ENCODE peak calls at places on chromosomes 12 and 14, in five cellular contexts. M is left ventricle myocardium inferior, D is A549, O is heart right ventricle, S is PC-3. N is an unnamed sample. For H3K4me1, the result is how much of the 10 kb centered on the place peaks cover.

GRCh38 chr12:3728686-3729085 is 24.2 kb downstream of the CRACR2A start:
- DNase-seq in M (no peak), D (no peak), O (no peak), S (no peak), N (peak)

GRCh38 chr12:124375789-124376175 is 80.9 kb downstream of the RFLNA start:
- DNase-seq in M (no peak), D (no peak), O (no peak), S (no peak), N (no peak)

GRCh38 chr12:107847830-107848229 is 73.3 kb downstream of the ASCL4 start:
- DNase-seq in M (no peak), D (no peak), O (no peak), S (peak), N (no peak)

GRCh38 chr14:63275611-63276010 is 43.1 kb downstream of the GPHB5 start:
- DNase-seq in M (no peak), D (no peak), O (no peak), S (no peak), N (no peak)

GRCh38 chr14:32375663-32376062 is 46.6 kb downstream of the AKAP6 start:
- DNase-seq in M (no peak), D (no peak), O (no peak), S (no peak), N (no peak)

GRCh38 chr12:31586703-31587102 is 4.2 kb downstream of the DENND5B start:
- DNase-seq in M (no peak), D (no peak), O (no peak), S (no peak), N (no peak)

GRCh38 chr14:50477760-50478159 is 54.6 kb downstream of the MAP4K5 start:
- DNase-seq in M (no peak), D (no peak), O (no peak), S (no peak), N (no peak)

GRCh38 chr12:84502907-84503787 is 409.5 kb downstream of the SLC6A15 start:
- DNase-seq in M (no peak), D (peak), O (peak), S (peak), N (no peak)

GRCh38 chr14:92500491-92500941 is 13.1 kb upstream of the RIN3 start:
- DNase-seq in M (peak), D (no peak), O (no peak), S (no peak), N (no peak)

GRCh38 chr14:71248204-71248603 is 340.9 kb downstream of the PCNX1 start:
- DNase-seq in M (no peak), D (no peak), O (no peak), S (peak), N (no peak)

GRCh38 chr12:117967512-117967911 is 1.3 kb downstream of the KSR2 start:
- DNase-seq in M (no peak), D (no peak), O (no peak), S (no peak), N (no peak)

GRCh38 chr14:102579696-102580551 is 12.5 kb upstream of the RCOR1 start:
- DNase-seq in M (no peak), D (no peak), O (no peak), S (peak), N (peak)

GRCh38 chr12:57461326-57461903 is 1.8 kb downstream of the GLI1 start:
- DNase-seq in M (peak), D (peak), O (peak), S (peak), N (no peak)

GRCh38 chr14:64800000-64800399 is 79.7 kb downstream of the SPTB start:
- DNase-seq in M (peak), D (peak), O (peak), S (peak), N (peak)

GRCh38 chr12:93048646-93049045 is 119.6 kb upstream of the EEA1 start:
- DNase-seq in M (no peak), D (no peak), O (no peak), S (no peak), N (no peak)

GRCh38 chr14:59918824-59919581 is 941 bp upstream of the LRRC9 start:
- DNase-seq in M (no peak), D (peak), O (no peak), S (peak), N (peak)

GRCh38 chr12:111570090-111570961 is 28.8 kb downstream of the ATXN2 start:
- DNase-seq in M (no peak), D (peak), O (no peak), S (peak), N (no peak)

GRCh38 chr12:123238961-123239360 is 5.7 kb downstream of the MTRFR start:
- DNase-seq in M (no peak), D (no peak), O (no peak), S (no peak), N (no peak)

GRCh38 chr12:88503344-88503743 is 76.9 kb downstream of the KITLG start:
- DNase-seq in M (no peak), D (no peak), O (no peak), S (no peak), N (no peak)

GRCh38 chr12:66066071-66066928 is 64.2 kb downstream of the LLPH start:
- DNase-seq in M (no peak), D (no peak), O (no peak), S (no peak), N (no peak)

GRCh38 chr12:116346751-116347150 is 69.3 kb upstream of the MED13L start:
- DNase-seq in M (no peak), D (peak), O (no peak), S (peak), N (no peak)

GRCh38 chr14:59275668-59276067 is 87.2 kb downstream of the DAAM1 start:
- DNase-seq in M (no peak), D (peak), O (no peak), S (peak), N (no peak)

GRCh38 chr14:97253756-97254155 is 456.6 kb downstream of the VRK1 start:
- DNase-seq in M (no peak), D (no peak), O (no peak), S (no peak), N (no peak)

GRCh38 chr12:128754275-128754674 is 69.5 kb downstream of the SLC15A4 start:
- DNase-seq in M (no peak), D (no peak), O (no peak), S (no peak), N (no peak)

GRCh38 chr14:92058006-92058917 is 18.4 kb upstream of the TRIP11 start:
- DNase-seq in M (no peak), D (no peak), O (no peak), S (no peak), N (no peak)

GRCh38 chr14:71675902-71676291 is 256.3 kb upstream of the RGS6 start:
- DNase-seq in M (no peak), D (no peak), O (no peak), S (no peak), N (no peak)

GRCh38 chr12:46153267-46153872 is 115.5 kb downstream of the SLC38A1 start:
- DNase-seq in M (no peak), D (peak), O (no peak), S (peak), N (no peak)

GRCh38 chr14:72893636-72894322 is at the start of gene DPF3:
- DNase-seq in M (peak), D (peak), O (peak), S (peak), N (peak)

GRCh38 chr12:92218394-92219077 is 72.9 kb upstream of the BTG1 start:
- DNase-seq in M (no peak), D (no peak), O (no peak), S (no peak), N (no peak)

GRCh38 chr12:24759155-24759554 is 189.7 kb downstream of the BCAT1 start:
- DNase-seq in M (no peak), D (no peak), O (no peak), S (no peak), N (no peak)

GRCh38 chr12:4242595-4242994 is 31.0 kb upstream of the CCND2 start:
- DNase-seq in M (no peak), D (no peak), O (no peak), S (no peak), N (no peak)

GRCh38 chr12:11607313-11608081 is 42.0 kb upstream of the ETV6 start:
- DNase-seq in M (no peak), D (no peak), O (no peak), S (no peak), N (no peak)

GRCh38 chr12:46217686-46218508 is 50.9 kb downstream of the SLC38A1 start:
- DNase-seq in M (no peak), D (no peak), O (no peak), S (no peak), N (no peak)

DNA sequence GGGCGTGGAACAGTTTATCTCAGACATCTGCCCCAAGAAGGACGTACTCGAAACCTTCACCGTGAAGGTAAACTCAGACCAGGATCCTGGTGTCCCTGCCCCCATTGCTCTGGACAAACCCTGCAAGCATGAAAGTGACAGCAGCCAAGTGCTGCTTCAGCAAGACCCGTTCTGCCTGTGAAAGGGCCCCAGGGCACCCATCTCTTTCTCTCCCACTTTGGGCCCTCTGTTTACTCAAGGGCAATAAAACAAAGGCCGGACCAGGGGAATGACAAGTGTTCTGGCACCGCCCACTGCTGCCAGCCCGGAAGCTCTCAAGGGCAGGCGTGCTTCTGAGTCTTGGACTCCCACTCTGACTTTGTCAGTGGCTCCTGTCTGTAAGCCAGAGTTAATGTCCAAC is 35.3 kb downstream of the CD9 start:
- DNase-seq in M (no peak), D (no peak), O (no peak), S (peak), N (peak)
- H3K4me1 ChIP-seq in M (half or more), D (under half), O (half or more), S (under half), N (half or more)

GRCh38 chr14:22384974-22385526 is 204.0 kb downstream of the DAD1 start:
- DNase-seq in M (no peak), D (no peak), O (no peak), S (no peak), N (no peak)

GRCh38 chr14:22382395-22382794 is 206.6 kb downstream of the DAD1 start:
- DNase-seq in M (no peak), D (no peak), O (no peak), S (no peak), N (no peak)

GRCh38 chr14:22382955-22383354 is 206.1 kb downstream of the DAD1 start:
- DNase-seq in M (no peak), D (no peak), O (no peak), S (no peak), N (no peak)

GRCh38 chr14:22383515-22384166 is 205.4 kb downstream of the DAD1 start:
- DNase-seq in M (no peak), D (no peak), O (no peak), S (no peak), N (peak)

DNA sequence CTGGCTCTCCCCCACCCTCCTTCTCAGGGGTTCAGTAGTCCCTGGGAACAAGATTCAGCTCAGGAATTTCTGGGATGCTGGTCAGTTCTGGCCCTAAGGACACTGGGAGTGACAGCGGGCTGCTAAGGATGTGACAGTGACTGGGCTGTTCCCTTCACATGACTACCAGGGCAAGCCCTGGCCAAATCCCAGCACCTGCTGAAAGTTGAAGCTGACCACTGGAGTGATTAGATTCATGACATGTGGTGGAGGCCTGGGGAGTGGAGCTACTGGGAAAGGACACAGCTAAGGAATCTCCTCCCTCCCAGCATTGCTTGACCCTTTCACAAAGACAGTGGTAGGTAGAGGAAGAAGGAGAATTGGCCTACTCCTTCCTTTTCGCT is 204.9 kb downstream of the DAD1 start:
- DNase-seq in M (no peak), D (no peak), O (no peak), S (no peak), N (no peak)
- H3K4me3 ChIP-seq in M (no peak), D (no peak), O (no peak), S (no peak), N (no peak)

GRCh38 chr12:109462868-109463692 is 14.0 kb downstream of the KCTD10 start:
- DNase-seq in M (peak), D (peak), O (peak), S (peak), N (peak)

GRCh38 chr12:109463776-109464175 is 13.3 kb downstream of the KCTD10 start:
- DNase-seq in M (no peak), D (no peak), O (no peak), S (no peak), N (no peak)

GRCh38 chr12:109466821-109467220 is 10.3 kb downstream of the KCTD10 start:
- DNase-seq in M (no peak), D (no peak), O (no peak), S (no peak), N (no peak)

GRCh38 chr12:109466305-109466704 is 10.8 kb downstream of the KCTD10 start:
- DNase-seq in M (no peak), D (no peak), O (no peak), S (no peak), N (no peak)

GRCh38 chr12:109464642-109465351 is 12.3 kb downstream of the KCTD10 start:
- DNase-seq in M (no peak), D (no peak), O (no peak), S (no peak), N (no peak)
- H3K4me1 ChIP-seq in M (half or more), D (under half), O (half or more), S (under half), N (half or more)

GRCh38 chr12:1529862-1530591 is 64.4 kb downstream of the FBXL14 start:
- DNase-seq in M (peak), D (no peak), O (peak), S (no peak), N (no peak)

GRCh38 chr12:1531160-1531653 is 63.2 kb downstream of the FBXL14 start:
- DNase-seq in M (no peak), D (no peak), O (no peak), S (no peak), N (no peak)

GRCh38 chr12:1529228-1529861 is 65.0 kb downstream of the FBXL14 start:
- DNase-seq in M (no peak), D (no peak), O (no peak), S (no peak), N (no peak)

GRCh38 chr12:1531654-1532366 is 62.6 kb downstream of the FBXL14 start:
- DNase-seq in M (no peak), D (no peak), O (no peak), S (no peak), N (no peak)

GRCh38 chr12:1530592-1531159 is 63.7 kb downstream of the FBXL14 start:
- DNase-seq in M (no peak), D (no peak), O (no peak), S (no peak), N (no peak)
- H3K4me3 ChIP-seq in M (peak), D (peak), O (peak), S (peak), N (peak)

GRCh38 chr14:100471451-100472093 is 115.6 kb downstream of the BEGAIN start:
- DNase-seq in M (no peak), D (no peak), O (no peak), S (peak), N (no peak)

GRCh38 chr14:100474176-100474575 is 113.0 kb downstream of the BEGAIN start:
- DNase-seq in M (no peak), D (no peak), O (no peak), S (no peak), N (no peak)

GRCh38 chr14:100472094-100472455 is 115.1 kb downstream of the BEGAIN start:
- DNase-seq in M (no peak), D (no peak), O (no peak), S (no peak), N (no peak)

GRCh38 chr14:100473249-100473648 is 114.0 kb downstream of the BEGAIN start:
- DNase-seq in M (no peak), D (no peak), O (no peak), S (no peak), N (no peak)

GRCh38 chr14:100472491-100472890 is 114.7 kb downstream of the BEGAIN start:
- DNase-seq in M (no peak), D (no peak), O (no peak), S (no peak), N (no peak)
- H3K4me1 ChIP-seq in M (under half), D (under half), O (under half), S (under half), N (under half)